ENCODE peak calls at places on chromosome 20, in five cellular contexts. B, G, E, R and D are unnamed samples.

GRCh38 chr20:57656252-57656820 is 36.1 kb upstream of the ZBP1 start:
- DNase-seq in E (peak), B (no peak), G (no peak), R (peak), D (peak)

GRCh38 chr20:4813839-4814695 is 92.4 kb downstream of the PRND start:
- DNase-seq in B (no peak), E (no peak), R (no peak), G (no peak), D (no peak)

GRCh38 chr20:40265872-40266533 is 423.0 kb downstream of the MAFB start:
- DNase-seq in B (no peak), R (no peak), G (peak), E (peak), D (peak)

GRCh38 chr20:41318271-41318649 is 729 bp upstream of the ZHX3 start:
- DNase-seq in G (no peak), R (no peak), E (no peak), B (no peak), D (no peak)

GRCh38 chr20:21003902-21004301 is 102.3 kb downstream of the LINC00237 start:
- DNase-seq in E (no peak), R (no peak), G (no peak), B (no peak), D (no peak)

GRCh38 chr20:37279820-37280219 is 9.6 kb upstream of the MANBAL start:
- DNase-seq in R (no peak), E (no peak), G (no peak), B (no peak), D (peak)

GRCh38 chr20:38162878-38163875 is 1.9 kb downstream of the TGM2 start:
- DNase-seq in E (no peak), R (no peak), G (no peak), B (no peak), D (no peak)

GRCh38 chr20:16760431-16761304 is 12.5 kb downstream of the OTOR start:
- DNase-seq in G (no peak), E (peak), R (no peak), B (no peak), D (no peak)

GRCh38 chr20:62366370-62367135 is 559 bp downstream of the LAMA5 start:
- DNase-seq in R (no peak), B (no peak), E (peak), G (peak), D (no peak)

GRCh38 chr20:62350098-62350628 is 16.9 kb downstream of the LAMA5 start:
- DNase-seq in G (peak), B (no peak), E (no peak), R (no peak), D (no peak)

GRCh38 chr20:34579936-34580587 is 21.5 kb downstream of the MAP1LC3A start:
- DNase-seq in G (no peak), E (no peak), R (no peak), B (no peak), D (no peak)

GRCh38 chr20:1383621-1384404 is 9.0 kb downstream of the FKBP1A start:
- DNase-seq in E (no peak), G (no peak), R (no peak), B (no peak), D (no peak)

GRCh38 chr20:19620471-19620870 is 137.6 kb upstream of the RIN2 start:
- DNase-seq in E (no peak), B (no peak), R (no peak), G (no peak), D (no peak)

GRCh38 chr20:24751551-24751950 is 197.5 kb upstream of the CST7 start:
- DNase-seq in B (no peak), G (no peak), R (no peak), E (no peak), D (no peak)

GRCh38 chr20:31698803-31699718 is 23.6 kb downstream of the BCL2L1 start:
- DNase-seq in R (no peak), B (peak), G (peak), E (peak), D (peak)

GRCh38 chr20:1209447-1210387 is 6.5 kb downstream of the C20orf202 start:
- DNase-seq in B (no peak), G (peak), R (no peak), E (peak), D (no peak)

GRCh38 chr20:53394433-53394832 is 199.2 kb downstream of the ZNF217 start:
- DNase-seq in G (no peak), E (no peak), B (no peak), R (no peak), D (no peak)

GRCh38 chr20:37345339-37346231 is at the start of gene SRC:
- DNase-seq in B (peak), E (peak), G (peak), R (peak), D (peak)

GRCh38 chr20:14885661-14886060 is 548.2 kb upstream of the FLRT3 start:
- DNase-seq in B (no peak), R (no peak), G (no peak), E (no peak), D (no peak)

GRCh38 chr20:17712708-17713107 is 12.9 kb downstream of the BANF2 start:
- DNase-seq in E (no peak), R (no peak), B (no peak), G (no peak), D (no peak)